ENCODE peak calls at places on chromosomes 1 and 21, in six cellular contexts. L is IMR-90, F is H1, V is mesenchymal stem cell, M is mesendoderm, T is neuronal stem cell. H is an unnamed sample.

GRCh38 chr1:155859881-155860841 is 794 bp downstream of the SYT11 start:
- DNase-seq in L (peak), F (no peak), V (peak), M (peak), T (peak), H (peak)

GRCh38 chr1:207431508-207431907 is 22.6 kb upstream of the CR2 start:
- DNase-seq in L (no peak), F (no peak), V (no peak), M (no peak), T (no peak), H (no peak)

GRCh38 chr1:53125122-53125521 is 17.3 kb downstream of the SLC1A7 start:
- DNase-seq in L (no peak), F (no peak), V (no peak), M (no peak), T (no peak), H (no peak)

GRCh38 chr1:96400074-96400473 is 321.5 kb upstream of the PTBP2 start:
- DNase-seq in L (no peak), F (no peak), V (no peak), M (no peak), T (no peak), H (no peak)

GRCh38 chr1:172350781-172351180 is 69.7 kb upstream of the C1orf105 start:
- DNase-seq in L (no peak), F (no peak), V (peak), M (no peak), T (no peak), H (no peak)

GRCh38 chr1:245654460-245655050 is 499.8 kb downstream of the KIF26B start:
- DNase-seq in L (no peak), F (no peak), V (no peak), M (peak), T (no peak), H (no peak)

GRCh38 chr1:151512801-151513625 is 1.8 kb downstream of the CGN start:
- DNase-seq in L (no peak), F (no peak), V (no peak), M (peak), T (no peak), H (peak)

GRCh38 chr1:11462224-11462923 is 16.6 kb upstream of the DISP3 start:
- DNase-seq in L (no peak), F (no peak), V (no peak), M (no peak), T (no peak), H (no peak)

GRCh38 chr1:61149010-61149860 is 66.9 kb downstream of the NFIA start:
- DNase-seq in L (no peak), F (no peak), V (no peak), M (no peak), T (no peak), H (no peak)

GRCh38 chr1:233279971-233280370 is 15.6 kb downstream of the PCNX2 start:
- DNase-seq in L (no peak), F (no peak), V (no peak), M (no peak), T (no peak), H (no peak)

GRCh38 chr1:82565546-82565945 is 764.8 kb downstream of the ADGRL2 start:
- DNase-seq in L (peak), F (no peak), V (no peak), M (no peak), T (no peak), H (no peak)

GRCh38 chr1:201732351-201732750 is 96.6 kb upstream of the IPO9 start:
- DNase-seq in L (peak), F (no peak), V (peak), M (no peak), T (no peak), H (no peak)

GRCh38 chr1:6440198-6441126 is 15.9 kb downstream of the ESPN start:
- DNase-seq in L (peak), F (no peak), V (peak), M (peak), T (no peak), H (peak)

GRCh38 chr1:114956570-114956969 is 73.1 kb upstream of the TSHB start:
- DNase-seq in L (no peak), F (peak), V (peak), M (peak), T (peak), H (peak)

GRCh38 chr1:79633456-79633855 is 626.9 kb upstream of the ADGRL4 start:
- DNase-seq in L (peak), F (no peak), V (peak), M (peak), T (no peak), H (no peak)

GRCh38 chr1:155912056-155912536 is 947 bp upstream of the RIT1 start:
- DNase-seq in L (no peak), F (no peak), V (no peak), M (peak), T (no peak), H (peak)

GRCh38 chr21:37407719-37408455 is 41.3 kb downstream of the DYRK1A start:
- DNase-seq in L (peak), F (no peak), V (peak), M (no peak), T (no peak), H (no peak)

GRCh38 chr1:153527023-153527724 is 8.6 kb downstream of the S100A6 start:
- DNase-seq in L (peak), F (no peak), V (no peak), M (peak), T (no peak), H (peak)

GRCh38 chr1:58439946-58440345 is 106.6 kb downstream of the OMA1 start:
- DNase-seq in L (no peak), F (no peak), V (no peak), M (no peak), T (no peak), H (no peak)

GRCh38 chr1:2591581-2592261 is 5.1 kb downstream of the PRXL2B start:
- DNase-seq in L (no peak), F (no peak), V (no peak), M (no peak), T (no peak), H (no peak)

GRCh38 chr1:2594641-2595131 is 8.1 kb downstream of the PRXL2B start:
- DNase-seq in L (no peak), F (no peak), V (no peak), M (no peak), T (no peak), H (peak)

GRCh38 chr1:2594001-2594640 is 7.5 kb downstream of the PRXL2B start:
- DNase-seq in L (no peak), F (no peak), V (no peak), M (no peak), T (no peak), H (no peak)

GRCh38 chr1:2592672-2593071 is 6.1 kb downstream of the PRXL2B start:
- DNase-seq in L (no peak), F (no peak), V (no peak), M (no peak), T (no peak), H (no peak)

GRCh38 chr1:2593251-2593878 is 6.8 kb downstream of the PRXL2B start:
- DNase-seq in L (no peak), F (no peak), V (no peak), M (no peak), T (no peak), H (no peak)
- H2BK15ac ChIP-seq in L (no peak), F (no peak), V (no peak), M (no peak), T (peak), H (no peak)

DNA sequence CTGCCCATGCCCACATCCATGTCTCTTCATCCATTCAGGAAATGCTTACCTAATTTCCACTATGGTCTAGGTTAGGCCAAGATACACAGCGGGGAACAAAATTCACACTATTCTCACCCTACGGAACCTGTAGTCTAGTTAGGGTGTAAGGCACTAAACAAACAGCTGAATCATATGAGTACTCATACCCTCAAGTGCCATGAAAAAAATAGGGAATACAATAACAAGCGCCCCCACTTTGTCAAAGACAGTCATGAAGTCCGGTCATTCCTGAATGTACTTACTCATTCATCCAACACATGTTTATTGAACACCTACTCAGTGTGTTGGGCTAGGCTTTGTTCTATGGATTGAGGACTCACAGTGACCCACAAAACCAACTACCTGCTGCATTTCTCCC is 6.2 kb upstream of the FYB2 start:
- DNase-seq in L (peak), F (no peak), V (no peak), M (no peak), T (no peak), H (no peak)
- H2BK15ac ChIP-seq in L (no peak), F (no peak), V (no peak), M (no peak), T (no peak), H (no peak)

GRCh38 chr1:158654079-158654478 is 32.4 kb downstream of the SPTA1 start:
- DNase-seq in L (no peak), F (no peak), V (no peak), M (no peak), T (no peak), H (no peak)
- H2BK15ac ChIP-seq in L (no peak), F (no peak), V (no peak), M (no peak), T (no peak), H (no peak)

DNA sequence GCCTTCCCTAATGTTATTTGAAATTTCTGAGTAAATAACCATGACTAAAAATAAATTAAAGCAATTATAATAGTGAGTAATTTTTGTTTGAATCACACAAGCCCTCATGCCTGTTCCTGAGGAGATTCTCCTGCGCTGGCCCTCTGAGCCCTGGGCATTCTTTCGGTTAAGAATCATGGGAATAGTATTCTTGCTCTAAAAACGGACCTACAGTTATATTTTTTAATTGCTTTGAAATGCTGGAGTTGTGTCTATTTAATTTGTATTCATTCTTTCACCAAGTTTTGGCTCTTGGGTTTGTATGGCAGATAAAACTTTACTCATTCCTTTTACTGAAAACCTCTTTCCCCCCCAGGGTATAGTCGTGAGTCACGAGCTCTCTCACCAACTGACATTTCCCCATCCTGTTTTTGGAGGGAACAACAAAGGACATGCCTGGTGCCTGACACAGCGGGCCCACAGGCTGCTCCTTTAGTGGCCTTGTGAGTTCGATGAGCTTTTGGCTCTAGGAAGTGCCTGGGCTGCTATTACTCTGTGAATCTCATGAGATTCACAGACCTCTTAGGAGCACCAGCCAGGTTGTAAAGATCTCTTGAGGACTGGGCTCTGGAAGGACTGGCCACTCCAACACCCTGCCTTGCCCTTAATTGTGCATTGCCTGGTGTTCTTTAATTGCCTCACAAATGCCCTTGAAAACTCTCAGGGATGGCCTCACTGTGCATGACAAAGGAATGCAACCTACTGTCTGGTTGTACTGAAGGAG is 58.6 kb downstream of the DDR2 start:
- DNase-seq in L (peak), F (peak), V (peak), M (peak), T (no peak), H (peak)
- H2BK15ac ChIP-seq in L (peak), F (no peak), V (peak), M (no peak), T (no peak), H (no peak)

DNA sequence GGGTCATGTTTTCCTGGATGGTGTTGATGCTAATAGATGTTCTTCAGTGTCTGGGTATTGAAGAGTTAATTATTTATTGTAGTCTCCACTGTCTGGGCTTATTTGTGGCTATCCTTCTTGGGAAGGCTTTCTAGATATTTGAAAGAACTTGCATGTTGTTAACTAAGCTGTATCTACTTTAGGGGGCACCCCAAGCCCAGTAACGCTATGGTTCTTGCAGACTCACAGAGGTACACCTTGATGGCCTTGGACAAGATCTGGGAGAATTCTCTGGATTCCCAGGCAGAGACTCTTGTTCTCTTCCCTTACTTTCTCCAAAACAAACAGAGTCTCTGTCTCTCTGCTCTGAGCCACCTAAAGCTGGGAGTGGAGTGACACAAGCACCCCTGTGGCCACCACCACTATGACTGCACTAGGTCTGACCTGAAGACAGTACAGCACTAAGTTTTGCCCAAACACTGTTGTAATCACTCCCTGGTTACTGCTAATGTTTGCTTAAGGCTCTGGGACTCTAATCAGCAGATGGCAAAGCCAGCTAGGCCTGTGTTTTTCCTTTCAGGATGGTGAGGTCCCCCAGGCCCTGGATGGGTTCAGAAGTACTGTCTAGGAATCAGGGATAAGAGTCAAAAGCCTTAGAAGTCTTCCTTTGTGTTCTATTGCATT is 76.5 kb upstream of the C1orf21 start:
- DNase-seq in L (no peak), F (no peak), V (no peak), M (peak), T (no peak), H (no peak)
- H2BK15ac ChIP-seq in L (no peak), F (no peak), V (no peak), M (no peak), T (no peak), H (no peak)

H was measured in H9.